ENCODE peak calls at places on chromosome X, in nine cellular contexts. One of them, this sample, is unnamed.

GRCh38 chrX:19628006-19628575 is 112.8 kb upstream of the MAP3K15 start:
- DNase-seq in fibroblast of lung: peak; percentile 54
- DNase-seq in CD8-positive, alpha-beta T cell: no peak
- DNase-seq in WTC11: no peak
- DNase-seq in activated B cell treated with CpG ODN at 0.5 μM for 24 hours: no peak
- DNase-seq in tibial artery: no peak
- DNase-seq in Peyer's patch: no peak
- DNase-seq in uterus: no peak
- DNase-seq in PC-9: no peak
- DNase-seq in this sample: no peak

GRCh38 chrX:38811515-38812239 is 10.4 kb downstream of the MID1IP1 start:
- DNase-seq in fibroblast of lung: peak; percentile 51
- DNase-seq in CD8-positive, alpha-beta T cell: no peak
- DNase-seq in WTC11: no peak
- DNase-seq in activated B cell treated with CpG ODN at 0.5 μM for 24 hours: no peak
- DNase-seq in tibial artery: no peak
- DNase-seq in Peyer's patch: no peak
- DNase-seq in uterus: no peak
- DNase-seq in PC-9: no peak
- DNase-seq in this sample: no peak

GRCh38 chrX:18424482-18425198 is 768 bp upstream of the CDKL5 start:
- DNase-seq in fibroblast of lung: peak; percentile 46
- DNase-seq in CD8-positive, alpha-beta T cell: peak; percentile 13
- DNase-seq in WTC11: peak; percentile 38
- DNase-seq in activated B cell treated with CpG ODN at 0.5 μM for 24 hours: no peak
- DNase-seq in tibial artery: no peak
- DNase-seq in Peyer's patch: peak; percentile 38
- DNase-seq in uterus: peak; percentile 22
- DNase-seq in PC-9: no peak
- DNase-seq in this sample: no peak

GRCh38 chrX:115226929-115227328 is 7.0 kb downstream of the LRCH2 start:
- DNase-seq in fibroblast of lung: peak; percentile 9
- DNase-seq in CD8-positive, alpha-beta T cell: no peak
- DNase-seq in WTC11: peak; percentile 13
- DNase-seq in activated B cell treated with CpG ODN at 0.5 μM for 24 hours: no peak
- DNase-seq in tibial artery: no peak
- DNase-seq in Peyer's patch: no peak
- DNase-seq in uterus: no peak
- DNase-seq in PC-9: peak; percentile 63
- DNase-seq in this sample: no peak

GRCh38 chrX:7108995-7109634 is 38.4 kb upstream of the STS start:
- DNase-seq in fibroblast of lung: peak; percentile 11
- DNase-seq in CD8-positive, alpha-beta T cell: no peak
- DNase-seq in WTC11: no peak
- DNase-seq in activated B cell treated with CpG ODN at 0.5 μM for 24 hours: no peak
- DNase-seq in tibial artery: no peak
- DNase-seq in Peyer's patch: no peak
- DNase-seq in uterus: no peak
- DNase-seq in PC-9: no peak
- DNase-seq in this sample: no peak

GRCh38 chrX:148043456-148043855 is 62.3 kb downstream of the FMR1NB start:
- DNase-seq in fibroblast of lung: peak; percentile 56
- DNase-seq in CD8-positive, alpha-beta T cell: no peak
- DNase-seq in WTC11: no peak
- DNase-seq in activated B cell treated with CpG ODN at 0.5 μM for 24 hours: no peak
- DNase-seq in tibial artery: no peak
- DNase-seq in Peyer's patch: no peak
- DNase-seq in uterus: no peak
- DNase-seq in PC-9: no peak
- DNase-seq in this sample: no peak

GRCh38 chrX:110341189-110342035 is 17.2 kb upstream of the RTL9 start:
- DNase-seq in fibroblast of lung: peak; percentile 85
- DNase-seq in CD8-positive, alpha-beta T cell: no peak
- DNase-seq in WTC11: no peak
- DNase-seq in activated B cell treated with CpG ODN at 0.5 μM for 24 hours: no peak
- DNase-seq in tibial artery: no peak
- DNase-seq in Peyer's patch: no peak
- DNase-seq in uterus: no peak
- DNase-seq in PC-9: peak; percentile 66
- DNase-seq in this sample: no peak

GRCh38 chrX:107825698-107826285 is at the start of gene MID2:
- DNase-seq in fibroblast of lung: peak; percentile 55
- DNase-seq in CD8-positive, alpha-beta T cell: peak; percentile 50
- DNase-seq in WTC11: peak; percentile 58
- DNase-seq in activated B cell treated with CpG ODN at 0.5 μM for 24 hours: no peak
- DNase-seq in tibial artery: peak; percentile 56
- DNase-seq in Peyer's patch: peak; percentile 54
- DNase-seq in uterus: peak; percentile 66
- DNase-seq in PC-9: peak; percentile 74
- DNase-seq in this sample: no peak

GRCh38 chrX:119589810-119590209 is 15.4 kb downstream of the UBE2A start:
- DNase-seq in fibroblast of lung: no peak
- DNase-seq in CD8-positive, alpha-beta T cell: no peak
- DNase-seq in WTC11: no peak
- DNase-seq in activated B cell treated with CpG ODN at 0.5 μM for 24 hours: no peak
- DNase-seq in tibial artery: no peak
- DNase-seq in Peyer's patch: no peak
- DNase-seq in uterus: no peak
- DNase-seq in PC-9: no peak
- DNase-seq in this sample: no peak

GRCh38 chrX:15349046-15349445 is 13.7 kb upstream of the PIGA start:
- DNase-seq in fibroblast of lung: peak; percentile 48
- DNase-seq in CD8-positive, alpha-beta T cell: peak; percentile 4
- DNase-seq in WTC11: no peak
- DNase-seq in activated B cell treated with CpG ODN at 0.5 μM for 24 hours: no peak
- DNase-seq in tibial artery: no peak
- DNase-seq in Peyer's patch: no peak
- DNase-seq in uterus: no peak
- DNase-seq in PC-9: peak; percentile 57
- DNase-seq in this sample: no peak

GRCh38 chrX:64977051-64977450 is 801 bp upstream of the ZC4H2 start:
- DNase-seq in fibroblast of lung: no peak
- DNase-seq in CD8-positive, alpha-beta T cell: no peak
- DNase-seq in WTC11: no peak
- DNase-seq in activated B cell treated with CpG ODN at 0.5 μM for 24 hours: no peak
- DNase-seq in tibial artery: no peak
- DNase-seq in Peyer's patch: no peak
- DNase-seq in uterus: no peak
- DNase-seq in PC-9: no peak
- DNase-seq in this sample: no peak

GRCh38 chrX:64976673-64977040 is 407 bp upstream of the ZC4H2 start:
- DNase-seq in fibroblast of lung: no peak
- DNase-seq in CD8-positive, alpha-beta T cell: no peak
- DNase-seq in WTC11: no peak
- DNase-seq in activated B cell treated with CpG ODN at 0.5 μM for 24 hours: no peak
- DNase-seq in tibial artery: no peak
- DNase-seq in Peyer's patch: no peak
- DNase-seq in uterus: peak; percentile 14
- DNase-seq in PC-9: no peak
- DNase-seq in this sample: no peak

GRCh38 chrX:64977830-64978229 is 1.6 kb upstream of the ZC4H2 start:
- DNase-seq in fibroblast of lung: peak; percentile 3
- DNase-seq in CD8-positive, alpha-beta T cell: no peak
- DNase-seq in WTC11: no peak
- DNase-seq in activated B cell treated with CpG ODN at 0.5 μM for 24 hours: no peak
- DNase-seq in tibial artery: no peak
- DNase-seq in Peyer's patch: no peak
- DNase-seq in uterus: no peak
- DNase-seq in PC-9: no peak
- DNase-seq in this sample: no peak

GRCh38 chrX:64975989-64976672 is at the start of gene ZC4H2:
- DNase-seq in fibroblast of lung: peak; percentile 80
- DNase-seq in CD8-positive, alpha-beta T cell: peak; percentile 65
- DNase-seq in WTC11: peak; percentile 71
- DNase-seq in activated B cell treated with CpG ODN at 0.5 μM for 24 hours: peak; percentile 38
- DNase-seq in tibial artery: peak; percentile 69
- DNase-seq in Peyer's patch: peak; percentile 73
- DNase-seq in uterus: peak; percentile 70
- DNase-seq in PC-9: no peak
- DNase-seq in this sample: peak; percentile 72

DNA sequence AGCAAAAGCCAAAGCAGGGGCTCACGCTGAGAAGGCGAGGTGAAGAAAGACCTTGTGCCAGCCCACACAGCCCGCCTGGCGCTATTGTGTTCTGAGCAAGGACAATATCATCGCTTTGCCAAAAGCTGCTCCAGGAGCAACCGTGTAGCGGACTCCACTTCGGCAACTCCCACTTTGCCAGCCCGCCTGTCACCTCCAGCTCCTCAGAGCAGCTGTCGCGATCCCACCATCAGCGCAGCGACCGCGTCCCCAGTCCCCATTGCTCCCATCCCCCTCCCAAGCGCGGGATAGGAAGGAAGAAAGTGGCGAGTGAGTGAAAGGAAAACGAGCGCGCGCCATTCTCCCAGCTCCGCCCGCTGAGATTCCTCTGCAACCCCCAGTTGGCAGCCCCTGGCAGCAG is 759 bp downstream of the ZC4H2 start:
- DNase-seq in fibroblast of lung: peak; percentile 10
- DNase-seq in CD8-positive, alpha-beta T cell: peak; percentile 11
- DNase-seq in WTC11: peak; percentile 38
- DNase-seq in activated B cell treated with CpG ODN at 0.5 μM for 24 hours: peak; percentile 14
- DNase-seq in tibial artery: peak; percentile 19
- DNase-seq in Peyer's patch: peak; percentile 24
- DNase-seq in uterus: peak; percentile 25
- DNase-seq in PC-9: no peak
- DNase-seq in this sample: no peak
- TF ChIP-seq CTCF in fibroblast of lung: no peak
- TF ChIP-seq CTCF in CD8-positive, alpha-beta T cell: no peak
- TF ChIP-seq CTCF in WTC11: no peak
- TF ChIP-seq CTCF in activated B cell treated with CpG ODN at 0.5 μM for 24 hours: no peak
- TF ChIP-seq CTCF in tibial artery: no peak
- TF ChIP-seq CTCF in Peyer's patch: no peak
- TF ChIP-seq CTCF in uterus: no peak
- TF ChIP-seq CTCF in PC-9: no peak
- TF ChIP-seq CTCF in this sample: no peak

GRCh38 chrX:57817302-57817701 is 93.0 kb downstream of the ZXDA start:
- DNase-seq in fibroblast of lung: no peak
- DNase-seq in CD8-positive, alpha-beta T cell: no peak
- DNase-seq in WTC11: no peak
- DNase-seq in activated B cell treated with CpG ODN at 0.5 μM for 24 hours: no peak
- DNase-seq in tibial artery: no peak
- DNase-seq in Peyer's patch: no peak
- DNase-seq in uterus: no peak
- DNase-seq in PC-9: no peak
- DNase-seq in this sample: no peak
- TF ChIP-seq CTCF in fibroblast of lung: peak; percentile 41
- TF ChIP-seq CTCF in CD8-positive, alpha-beta T cell: no peak
- TF ChIP-seq CTCF in WTC11: no peak
- TF ChIP-seq CTCF in activated B cell treated with CpG ODN at 0.5 μM for 24 hours: no peak
- TF ChIP-seq CTCF in tibial artery: no peak
- TF ChIP-seq CTCF in Peyer's patch: peak; percentile 4
- TF ChIP-seq CTCF in uterus: no peak
- TF ChIP-seq CTCF in PC-9: peak; percentile 63
- TF ChIP-seq CTCF in this sample: peak; percentile 51

DNA sequence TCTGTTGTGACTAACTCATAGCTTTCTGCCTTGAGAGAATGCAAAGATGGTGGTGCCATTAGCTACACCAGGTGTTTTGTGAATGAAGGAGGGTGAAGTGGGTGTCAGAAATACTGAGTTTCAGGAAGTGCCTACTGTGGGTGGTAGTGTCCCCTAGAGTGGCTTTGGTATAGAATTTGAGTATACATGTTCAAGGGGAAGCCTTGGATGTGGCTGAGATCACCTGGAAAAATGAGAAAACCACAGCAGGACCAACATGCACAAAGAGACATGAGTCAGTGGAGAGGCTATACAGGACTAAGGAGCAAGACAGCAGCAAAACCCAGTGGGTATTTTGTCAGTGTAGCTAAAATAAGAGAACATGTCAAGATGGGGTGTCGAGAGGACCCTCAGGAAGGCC is 204.3 kb upstream of the TBL1X start:
- DNase-seq in fibroblast of lung: no peak
- DNase-seq in CD8-positive, alpha-beta T cell: no peak
- DNase-seq in WTC11: no peak
- DNase-seq in activated B cell treated with CpG ODN at 0.5 μM for 24 hours: no peak
- DNase-seq in tibial artery: no peak
- DNase-seq in Peyer's patch: no peak
- DNase-seq in uterus: no peak
- DNase-seq in PC-9: no peak
- DNase-seq in this sample: no peak
- TF ChIP-seq CTCF in fibroblast of lung: no peak
- TF ChIP-seq CTCF in CD8-positive, alpha-beta T cell: no peak
- TF ChIP-seq CTCF in WTC11: no peak
- TF ChIP-seq CTCF in activated B cell treated with CpG ODN at 0.5 μM for 24 hours: no peak
- TF ChIP-seq CTCF in tibial artery: no peak
- TF ChIP-seq CTCF in Peyer's patch: no peak
- TF ChIP-seq CTCF in uterus: no peak
- TF ChIP-seq CTCF in PC-9: no peak
- TF ChIP-seq CTCF in this sample: no peak

GRCh38 chrX:131762802-131763234 is 218.9 kb downstream of the OR13H1 start:
- DNase-seq in fibroblast of lung: peak; percentile 54
- DNase-seq in CD8-positive, alpha-beta T cell: peak; percentile 61
- DNase-seq in WTC11: no peak
- DNase-seq in activated B cell treated with CpG ODN at 0.5 μM for 24 hours: no peak
- DNase-seq in tibial artery: no peak
- DNase-seq in Peyer's patch: no peak
- DNase-seq in uterus: peak; percentile 55
- DNase-seq in PC-9: no peak
- DNase-seq in this sample: no peak
- TF ChIP-seq CTCF in fibroblast of lung: no peak
- TF ChIP-seq CTCF in CD8-positive, alpha-beta T cell: no peak
- TF ChIP-seq CTCF in WTC11: no peak
- TF ChIP-seq CTCF in activated B cell treated with CpG ODN at 0.5 μM for 24 hours: no peak
- TF ChIP-seq CTCF in tibial artery: no peak
- TF ChIP-seq CTCF in Peyer's patch: no peak
- TF ChIP-seq CTCF in uterus: peak; percentile 63
- TF ChIP-seq CTCF in PC-9: no peak
- TF ChIP-seq CTCF in this sample: no peak

GRCh38 chrX:40245411-40246140 is 147.8 kb upstream of the BCOR start:
- DNase-seq in fibroblast of lung: peak; percentile 73
- DNase-seq in CD8-positive, alpha-beta T cell: no peak
- DNase-seq in WTC11: no peak
- DNase-seq in activated B cell treated with CpG ODN at 0.5 μM for 24 hours: no peak
- DNase-seq in tibial artery: peak; percentile 20
- DNase-seq in Peyer's patch: no peak
- DNase-seq in uterus: peak; percentile 42
- DNase-seq in PC-9: no peak
- DNase-seq in this sample: no peak

GRCh38 chrX:40244116-40244515 is 146.4 kb upstream of the BCOR start:
- DNase-seq in fibroblast of lung: no peak
- DNase-seq in CD8-positive, alpha-beta T cell: no peak
- DNase-seq in WTC11: no peak
- DNase-seq in activated B cell treated with CpG ODN at 0.5 μM for 24 hours: no peak
- DNase-seq in tibial artery: no peak
- DNase-seq in Peyer's patch: no peak
- DNase-seq in uterus: no peak
- DNase-seq in PC-9: no peak
- DNase-seq in this sample: no peak

GRCh38 chrX:40243699-40244098 is 145.9 kb upstream of the BCOR start:
- DNase-seq in fibroblast of lung: no peak
- DNase-seq in CD8-positive, alpha-beta T cell: no peak
- DNase-seq in WTC11: no peak
- DNase-seq in activated B cell treated with CpG ODN at 0.5 μM for 24 hours: no peak
- DNase-seq in tibial artery: no peak
- DNase-seq in Peyer's patch: no peak
- DNase-seq in uterus: no peak
- DNase-seq in PC-9: no peak
- DNase-seq in this sample: no peak

GRCh38 chrX:40247382-40247781 is 149.6 kb upstream of the BCOR start:
- DNase-seq in fibroblast of lung: no peak
- DNase-seq in CD8-positive, alpha-beta T cell: no peak
- DNase-seq in WTC11: no peak
- DNase-seq in activated B cell treated with CpG ODN at 0.5 μM for 24 hours: no peak
- DNase-seq in tibial artery: no peak
- DNase-seq in Peyer's patch: no peak
- DNase-seq in uterus: no peak
- DNase-seq in PC-9: no peak
- DNase-seq in this sample: no peak

GRCh38 chrX:40244980-40245379 is 147.2 kb upstream of the BCOR start:
- DNase-seq in fibroblast of lung: peak; percentile 44
- DNase-seq in CD8-positive, alpha-beta T cell: no peak
- DNase-seq in WTC11: no peak
- DNase-seq in activated B cell treated with CpG ODN at 0.5 μM for 24 hours: no peak
- DNase-seq in tibial artery: no peak
- DNase-seq in Peyer's patch: no peak
- DNase-seq in uterus: no peak
- DNase-seq in PC-9: no peak
- DNase-seq in this sample: no peak
- TF ChIP-seq CTCF in fibroblast of lung: no peak
- TF ChIP-seq CTCF in CD8-positive, alpha-beta T cell: no peak
- TF ChIP-seq CTCF in WTC11: no peak
- TF ChIP-seq CTCF in activated B cell treated with CpG ODN at 0.5 μM for 24 hours: no peak
- TF ChIP-seq CTCF in tibial artery: no peak
- TF ChIP-seq CTCF in Peyer's patch: no peak
- TF ChIP-seq CTCF in uterus: no peak
- TF ChIP-seq CTCF in PC-9: no peak
- TF ChIP-seq CTCF in this sample: peak; percentile 29